ENCODE peak calls at places on chromosomes 13 and 19, in nine cellular contexts. E, V, J, M, Z, K, A, P and U are unnamed samples.
A peak's percentile ranks its signal among the peaks of the same experiment; 100 is the strongest.

GRCh38 chr19:38093587-38093986 is 130.4 kb downstream of the DPF1 start:
- DNase-seq in P (peak; percentile 47), Z (peak; percentile 48), E (no peak), V (no peak), J (no peak), A (no peak), K (no peak), M (no peak), U (no peak)

GRCh38 chr19:10389863-10390262 is 9.5 kb upstream of the TYK2 start:
- DNase-seq in Z (no peak), M (no peak), K (no peak), V (no peak), J (no peak), E (peak; percentile 59), A (no peak), P (no peak), U (no peak)

GRCh38 chr19:50500060-50500752 is 10.8 kb downstream of the JOSD2 start:
- DNase-seq in V (no peak), E (no peak), A (no peak), K (no peak), J (no peak), M (peak; percentile 70), P (peak; percentile 81), Z (peak; percentile 14), U (no peak)

GRCh38 chr19:33430674-33431277 is 57.3 kb downstream of the CEBPG start:
- DNase-seq in P (peak; percentile 70), A (peak; percentile 28), K (peak; percentile 62), V (peak; percentile 51), E (peak; percentile 78), Z (peak; percentile 44), M (peak; percentile 86), J (peak; percentile 79), U (peak; percentile 60)

GRCh38 chr19:16200038-16200775 is 2.5 kb downstream of the AP1M1 start:
- DNase-seq in E (no peak), V (no peak), M (no peak), Z (no peak), A (no peak), P (no peak), J (peak; percentile 71), K (no peak), U (no peak)

GRCh38 chr19:29420482-29421185 is 105.2 kb upstream of the VSTM2B start:
- DNase-seq in J (no peak), K (no peak), A (no peak), V (no peak), Z (no peak), M (no peak), E (no peak), P (no peak), U (no peak)

GRCh38 chr19:46426506-46427162 is 2.1 kb downstream of the PNMA8C start:
- DNase-seq in E (peak; percentile 64), K (peak; percentile 73), P (peak; percentile 75), J (peak; percentile 88), V (peak; percentile 45), Z (peak; percentile 64), A (no peak), M (peak; percentile 79), U (peak; percentile 16)

GRCh38 chr19:45451181-45451849 is 16.5 kb upstream of the FOSB start:
- DNase-seq in J (peak; percentile 88), E (peak; percentile 73), A (no peak), K (peak; percentile 74), V (no peak), Z (no peak), M (no peak), P (no peak), U (peak; percentile 58)

GRCh38 chr13:40221460-40222201 is 444.8 kb downstream of the FOXO1 start:
- DNase-seq in V (no peak), Z (no peak), A (no peak), E (no peak), K (peak; percentile 72), M (no peak), J (peak; percentile 99), P (no peak), U (peak; percentile 3)

GRCh38 chr13:31896427-31896826 is 135.1 kb upstream of the FRY start:
- DNase-seq in Z (no peak), V (no peak), K (peak; percentile 89), P (peak; percentile 19), A (no peak), E (no peak), M (no peak), J (peak; percentile 91), U (peak; percentile 24)

GRCh38 chr13:21998279-21998678 is 327.4 kb downstream of the FGF9 start:
- DNase-seq in E (no peak), V (no peak), Z (no peak), M (no peak), P (no peak), K (no peak), J (no peak), A (no peak), U (no peak)

GRCh38 chr19:5041168-5042038 is 72.5 kb downstream of the KDM4B start:
- DNase-seq in P (no peak), A (no peak), Z (no peak), K (no peak), E (no peak), M (peak; percentile 83), J (no peak), V (no peak), U (no peak)

GRCh38 chr19:39137131-39137530 is 11.5 kb downstream of the PAK4 start:
- DNase-seq in K (no peak), V (no peak), E (no peak), J (no peak), A (no peak), M (no peak), Z (no peak), P (no peak), U (no peak)

GRCh38 chr13:102090532-102090931 is 311.3 kb downstream of the FGF14 start:
- DNase-seq in A (no peak), K (no peak), M (no peak), J (no peak), P (no peak), V (no peak), E (no peak), Z (no peak), U (no peak)

GRCh38 chr13:76600086-76600485 is 286.1 kb downstream of the KCTD12 start:
- DNase-seq in Z (no peak), A (no peak), E (peak; percentile 38), K (peak; percentile 13), P (no peak), V (no peak), M (no peak), J (peak; percentile 74), U (no peak)